ENCODE peak calls at places on chromosomes 1 and 21, in nine cellular contexts. V is cardiac muscle cell; A is fibroblast of lung; X is heart left ventricle; B is spleen; S is brain microvascular endothelial cell; O is stomach; C is PC-3; U is CD8-positive, alpha-beta T cell. J is an unnamed sample.

GRCh38 chr1:89540406-89540970 is 15.9 kb downstream of the LRRC8B start:
- DNase-seq in O (no peak), B (no peak), U (no peak), X (no peak), A (no peak), V (peak), S (no peak), C (no peak), J (no peak)

GRCh38 chr1:170881268-170882265 is 53.8 kb upstream of the MROH9 start:
- DNase-seq in X (no peak), S (peak), A (peak), B (no peak), U (no peak), V (peak), O (no peak), C (peak), J (no peak)

GRCh38 chr1:15617874-15618684 is 821 bp downstream of the DDI2 start:
- DNase-seq in A (no peak), S (no peak), U (peak), X (peak), C (peak), B (no peak), O (no peak), V (peak), J (peak)

GRCh38 chr1:69305621-69306020 is 262.1 kb upstream of the LRRC7 start:
- DNase-seq in S (no peak), B (no peak), O (no peak), X (no peak), A (no peak), C (peak), V (no peak), U (no peak), J (no peak)

GRCh38 chr1:226883630-226884029 is 13.2 kb downstream of the PSEN2 start:
- DNase-seq in C (no peak), O (no peak), V (no peak), B (peak), U (no peak), S (no peak), X (no peak), A (no peak), J (no peak)

GRCh38 chr1:207025144-207025880 is 7.2 kb downstream of the C1orf116 start:
- DNase-seq in O (peak), S (no peak), U (no peak), C (peak), A (peak), V (peak), B (no peak), X (peak), J (no peak)

GRCh38 chr1:94658221-94658620 is 116.7 kb upstream of the F3 start:
- DNase-seq in B (no peak), C (peak), U (no peak), V (peak), A (peak), S (peak), O (no peak), X (peak), J (no peak)

GRCh38 chr1:33263890-33264504 is 7.7 kb downstream of the ZNF362 start:
- DNase-seq in C (no peak), A (no peak), U (no peak), V (no peak), O (no peak), S (no peak), B (no peak), X (no peak), J (no peak)

GRCh38 chr1:185483647-185484450 is 166.8 kb upstream of the IVNS1ABP start:
- DNase-seq in C (peak), B (no peak), O (no peak), V (peak), X (no peak), A (peak), S (peak), U (no peak), J (no peak)

DNA sequence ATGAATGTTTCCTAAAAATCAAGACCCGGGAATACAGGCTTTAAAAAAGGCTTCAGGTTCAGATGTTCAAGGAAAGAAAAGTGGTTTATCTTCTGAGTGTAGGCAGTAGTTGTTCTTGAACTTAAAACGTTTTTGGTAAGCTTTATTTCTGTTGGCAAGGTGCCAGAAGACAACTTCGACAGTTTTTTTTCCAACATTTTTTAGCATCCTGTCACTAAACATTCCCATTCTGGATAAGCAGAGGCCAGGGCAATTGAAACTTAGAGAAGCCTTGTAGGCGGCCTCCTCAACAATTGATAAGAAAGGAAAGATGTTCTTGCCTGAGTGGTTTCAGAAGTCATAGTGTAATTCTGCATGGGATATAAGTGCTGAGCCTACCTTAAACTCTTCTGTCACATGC is 66.7 kb downstream of the PATJ start:
- DNase-seq in A (peak), V (peak), X (no peak), U (no peak), C (peak), O (no peak), S (peak), B (no peak), J (no peak)
- H3K27ac ChIP-seq in A (no peak), V (no peak), X (no peak), U (no peak), C (no peak), O (no peak), S (no peak), B (no peak), J (no peak)

DNA sequence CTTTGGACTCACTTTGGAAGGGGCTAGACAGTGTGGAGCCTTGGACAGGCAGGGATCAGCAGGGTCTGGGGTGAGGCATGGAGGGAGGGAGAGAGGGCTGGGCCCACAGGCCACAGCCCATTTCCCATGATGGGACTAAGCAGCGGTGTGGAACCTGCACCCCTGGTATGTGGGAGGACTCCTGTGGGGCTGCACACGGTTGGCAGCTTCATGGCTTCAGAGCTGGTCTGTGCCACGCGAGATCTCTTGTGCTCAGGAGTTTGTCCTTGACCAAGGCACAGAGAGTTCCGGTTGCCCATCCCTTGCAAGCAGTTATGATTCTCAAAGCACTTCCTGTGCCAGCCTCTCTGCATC is 8.1 kb upstream of the PTTG1IP start:
- DNase-seq in S (no peak), C (no peak), B (no peak), V (no peak), O (no peak), U (no peak), X (peak), A (no peak), J (no peak)
- H3K27ac ChIP-seq in S (no peak), C (peak), B (peak), V (no peak), O (peak), U (no peak), X (peak), A (no peak), J (no peak)

GRCh38 chr1:18946550-18947381 is 9.7 kb downstream of the IFFO2 start:
- DNase-seq in X (no peak), O (no peak), A (no peak), U (no peak), S (no peak), C (no peak), B (no peak), V (no peak), J (no peak)
- H3K27ac ChIP-seq in X (no peak), O (peak), A (peak), U (no peak), S (no peak), C (no peak), B (peak), V (peak), J (peak)

DNA sequence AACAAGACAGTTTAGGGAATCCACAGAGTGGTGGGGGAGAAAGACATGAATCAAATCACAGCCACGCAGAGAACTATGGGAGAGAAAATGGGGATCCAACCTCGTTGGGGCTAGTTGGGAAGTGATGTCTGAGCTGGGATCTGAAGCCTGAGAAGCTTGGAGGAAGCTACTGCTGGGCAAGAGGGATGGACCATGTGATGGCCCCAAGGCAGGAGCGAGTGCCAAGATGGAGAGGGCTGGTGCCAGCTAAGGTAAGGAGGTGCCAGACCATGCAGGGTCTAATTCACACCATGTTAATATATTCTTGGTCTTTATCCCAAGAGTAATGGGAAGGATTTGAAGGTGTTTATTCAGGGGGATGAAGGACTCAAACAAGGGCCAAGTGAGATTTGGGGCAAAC is 18.2 kb upstream of the TCEA3 start:
- DNase-seq in V (no peak), O (no peak), X (no peak), S (no peak), C (no peak), A (no peak), U (no peak), B (no peak), J (no peak)
- H3K27ac ChIP-seq in V (no peak), O (no peak), X (no peak), S (no peak), C (no peak), A (no peak), U (no peak), B (no peak), J (no peak)

GRCh38 chr1:30527511-30528140 is 195.8 kb downstream of the MATN1 start:
- DNase-seq in S (no peak), V (peak), C (no peak), U (no peak), A (no peak), O (peak), X (peak), B (peak), J (no peak)
- H3K27ac ChIP-seq in S (no peak), V (peak), C (no peak), U (no peak), A (no peak), O (no peak), X (peak), B (peak), J (no peak)

GRCh38 chr21:26717146-26717739 is 128.0 kb downstream of the ADAMTS1 start:
- DNase-seq in S (no peak), B (no peak), A (peak), X (no peak), V (peak), U (no peak), O (no peak), C (peak), J (no peak)

GRCh38 chr21:26715116-26715515 is 130.1 kb downstream of the ADAMTS1 start:
- DNase-seq in O (no peak), A (no peak), B (no peak), C (no peak), X (no peak), V (no peak), S (no peak), U (no peak), J (no peak)

GRCh38 chr21:26715878-26716506 is 129.2 kb downstream of the ADAMTS1 start:
- DNase-seq in O (peak), B (no peak), S (peak), X (peak), U (no peak), A (peak), C (peak), V (peak), J (no peak)

GRCh38 chr21:26719750-26720149 is 125.5 kb downstream of the ADAMTS1 start:
- DNase-seq in O (no peak), U (no peak), B (no peak), A (no peak), X (no peak), V (no peak), C (no peak), S (no peak), J (no peak)
- H3K27ac ChIP-seq in O (no peak), U (no peak), B (no peak), A (no peak), X (no peak), V (no peak), C (no peak), S (no peak), J (no peak)

GRCh38 chr1:51741121-51741681 is 124.3 kb downstream of the OSBPL9 start:
- DNase-seq in U (no peak), B (no peak), O (no peak), X (no peak), A (no peak), C (no peak), S (no peak), V (no peak), J (no peak)
- H3K27ac ChIP-seq in U (no peak), B (no peak), O (no peak), X (no peak), A (no peak), C (no peak), S (no peak), V (no peak), J (no peak)

DNA sequence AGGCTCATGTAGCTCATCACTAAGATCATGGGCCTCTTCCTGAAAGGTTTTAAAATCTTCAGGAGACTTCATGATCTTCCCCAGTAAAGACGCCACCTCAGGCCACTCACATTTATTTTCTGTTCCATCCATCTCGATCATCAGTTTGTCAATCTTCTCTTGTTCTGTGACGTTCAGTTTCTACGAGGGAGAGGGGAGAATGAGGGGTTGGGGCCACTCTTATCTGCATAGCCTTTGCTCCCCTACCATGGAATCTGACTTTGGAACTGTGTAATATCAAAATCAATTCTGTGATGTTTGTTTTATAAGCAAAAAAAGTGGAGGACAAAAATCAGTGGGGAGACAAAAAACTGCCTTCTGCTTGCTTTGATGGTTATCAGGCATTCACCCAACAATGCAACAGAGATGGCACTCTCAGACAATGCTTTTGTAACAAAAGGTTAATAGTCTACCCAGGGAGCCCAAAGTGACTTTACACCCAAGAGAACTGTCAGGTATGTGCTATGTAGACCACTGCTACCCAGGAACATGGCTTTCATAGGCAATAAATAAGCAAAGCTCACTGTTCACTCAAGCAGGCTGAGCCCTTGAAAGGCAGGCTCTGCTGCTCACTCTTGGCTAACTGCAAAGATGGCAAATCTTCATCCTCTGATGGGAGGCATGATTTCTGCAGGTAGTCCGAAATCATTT is 10.5 kb downstream of the ENO1 start:
- DNase-seq in B (no peak), V (no peak), X (no peak), C (no peak), A (no peak), O (no peak), S (no peak), U (no peak), J (no peak)
- H3K27ac ChIP-seq in B (no peak), V (peak), X (no peak), C (no peak), A (no peak), O (no peak), S (no peak), U (no peak), J (no peak)

J was measured in CD4-positive, CD25-positive, alpha-beta regulatory T cell.